ENCODE peak calls at places on chromosome 4, in four cellular contexts. One of them, this sample, is unnamed. For H3K9me3, the result is how much of the 10 kb centered on the place peaks cover.

GRCh38 chr4:6336166-6336565 is 66.5 kb downstream of the WFS1 start:
- DNase-seq in lower lobe of right lung: peak
- DNase-seq in CD8-positive, alpha-beta memory T cell: no peak
- DNase-seq in K562: no peak
- DNase-seq in this sample: no peak

GRCh38 chr4:23768541-23768940 is 121.3 kb downstream of the PPARGC1A start:
- DNase-seq in lower lobe of right lung: no peak
- DNase-seq in CD8-positive, alpha-beta memory T cell: no peak
- DNase-seq in K562: no peak
- DNase-seq in this sample: no peak

GRCh38 chr4:70178075-70178660 is 17.4 kb upstream of the ODAM start:
- DNase-seq in CD8-positive, alpha-beta memory T cell: no peak
- DNase-seq in lower lobe of right lung: no peak
- DNase-seq in K562: no peak
- DNase-seq in this sample: no peak

GRCh38 chr4:102849579-102850104 is 19.1 kb upstream of the CISD2 start:
- DNase-seq in CD8-positive, alpha-beta memory T cell: no peak
- DNase-seq in K562: no peak
- DNase-seq in lower lobe of right lung: no peak
- DNase-seq in this sample: no peak

GRCh38 chr4:6762244-6762615 is 20.3 kb upstream of the KIAA0232 start:
- DNase-seq in lower lobe of right lung: peak
- DNase-seq in K562: no peak
- DNase-seq in CD8-positive, alpha-beta memory T cell: no peak
- DNase-seq in this sample: no peak

GRCh38 chr4:132332932-132333722 is 816.0 kb upstream of the PCDH10 start:
- DNase-seq in K562: peak
- DNase-seq in lower lobe of right lung: no peak
- DNase-seq in CD8-positive, alpha-beta memory T cell: no peak
- DNase-seq in this sample: no peak

GRCh38 chr4:185693548-185694215 is 118.3 kb downstream of the SORBS2 start:
- DNase-seq in CD8-positive, alpha-beta memory T cell: no peak
- DNase-seq in K562: no peak
- DNase-seq in lower lobe of right lung: no peak
- DNase-seq in this sample: no peak

GRCh38 chr4:13844740-13845139 is 217.2 kb upstream of the BOD1L1 start:
- DNase-seq in K562: no peak
- DNase-seq in CD8-positive, alpha-beta memory T cell: no peak
- DNase-seq in lower lobe of right lung: no peak
- DNase-seq in this sample: no peak

GRCh38 chr4:179200681-179201080 is 1758.4 kb upstream of the AGA start:
- DNase-seq in CD8-positive, alpha-beta memory T cell: no peak
- DNase-seq in lower lobe of right lung: no peak
- DNase-seq in K562: no peak
- DNase-seq in this sample: no peak

GRCh38 chr4:148112231-148112982 is 329.8 kb downstream of the NR3C2 start:
- DNase-seq in lower lobe of right lung: no peak
- DNase-seq in K562: no peak
- DNase-seq in CD8-positive, alpha-beta memory T cell: no peak
- DNase-seq in this sample: no peak

GRCh38 chr4:69984030-69984443 is 11.7 kb upstream of the STATH start:
- DNase-seq in K562: no peak
- DNase-seq in CD8-positive, alpha-beta memory T cell: no peak
- DNase-seq in lower lobe of right lung: no peak
- DNase-seq in this sample: no peak

GRCh38 chr4:126776361-126776760 is 856.4 kb upstream of the INTU start:
- DNase-seq in lower lobe of right lung: no peak
- DNase-seq in K562: peak
- DNase-seq in CD8-positive, alpha-beta memory T cell: no peak
- DNase-seq in this sample: no peak

GRCh38 chr4:57023104-57023503 is 44.4 kb downstream of the POLR2B start:
- DNase-seq in lower lobe of right lung: no peak
- DNase-seq in K562: no peak
- DNase-seq in CD8-positive, alpha-beta memory T cell: no peak
- DNase-seq in this sample: no peak

GRCh38 chr4:99811850-99812249 is 4.8 kb upstream of the DAPP1 start:
- DNase-seq in lower lobe of right lung: no peak
- DNase-seq in K562: peak
- DNase-seq in CD8-positive, alpha-beta memory T cell: peak
- DNase-seq in this sample: no peak

GRCh38 chr4:76748649-76749048 is 149.3 kb downstream of the SOWAHB start:
- DNase-seq in lower lobe of right lung: no peak
- DNase-seq in K562: peak
- DNase-seq in CD8-positive, alpha-beta memory T cell: no peak
- DNase-seq in this sample: no peak

GRCh38 chr4:142631836-142632235 is 214.3 kb downstream of the INPP4B start:
- DNase-seq in lower lobe of right lung: no peak
- DNase-seq in CD8-positive, alpha-beta memory T cell: no peak
- DNase-seq in K562: no peak
- DNase-seq in this sample: no peak
- H3K9me3 ChIP-seq in lower lobe of right lung: under half
- H3K9me3 ChIP-seq in CD8-positive, alpha-beta memory T cell: under half
- H3K9me3 ChIP-seq in K562: under half
- H3K9me3 ChIP-seq in this sample: under half

GRCh38 chr4:116016201-116016600 is 902.8 kb upstream of the NDST4 start:
- DNase-seq in K562: no peak
- DNase-seq in CD8-positive, alpha-beta memory T cell: no peak
- DNase-seq in lower lobe of right lung: peak
- DNase-seq in this sample: no peak

GRCh38 chr4:116018831-116019230 is 905.4 kb upstream of the NDST4 start:
- DNase-seq in CD8-positive, alpha-beta memory T cell: no peak
- DNase-seq in K562: no peak
- DNase-seq in lower lobe of right lung: no peak
- DNase-seq in this sample: no peak

GRCh38 chr4:116015549-116015948 is 902.1 kb upstream of the NDST4 start:
- DNase-seq in CD8-positive, alpha-beta memory T cell: no peak
- DNase-seq in lower lobe of right lung: no peak
- DNase-seq in K562: no peak
- DNase-seq in this sample: no peak

GRCh38 chr4:116023049-116023448 is 909.6 kb upstream of the NDST4 start:
- DNase-seq in CD8-positive, alpha-beta memory T cell: no peak
- DNase-seq in lower lobe of right lung: no peak
- DNase-seq in K562: no peak
- DNase-seq in this sample: no peak

GRCh38 chr4:116020141-116020722 is 906.8 kb upstream of the NDST4 start:
- DNase-seq in K562: no peak
- DNase-seq in CD8-positive, alpha-beta memory T cell: no peak
- DNase-seq in lower lobe of right lung: no peak
- DNase-seq in this sample: no peak
- H3K9me3 ChIP-seq in K562: under half
- H3K9me3 ChIP-seq in CD8-positive, alpha-beta memory T cell: under half
- H3K9me3 ChIP-seq in lower lobe of right lung: under half
- H3K9me3 ChIP-seq in this sample: under half

DNA sequence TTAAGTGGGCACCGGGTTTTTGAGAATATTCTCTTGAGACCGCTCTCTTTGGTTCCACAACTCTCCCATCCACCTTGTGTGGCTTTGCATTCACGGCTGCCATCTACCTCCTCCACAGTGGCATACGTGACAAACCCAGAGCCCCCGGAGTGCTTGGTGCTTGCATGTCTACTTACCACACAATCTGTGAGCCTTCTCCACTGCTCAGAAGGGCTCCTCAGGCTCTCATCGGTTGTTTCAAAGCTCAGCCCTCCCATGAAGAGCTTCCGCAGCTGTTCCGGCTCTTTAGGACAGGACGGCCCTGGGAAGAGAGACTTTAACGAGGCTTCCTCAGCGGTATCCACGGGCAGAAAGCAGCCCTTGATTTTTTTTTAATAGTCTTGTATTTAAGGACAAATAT is 167.6 kb upstream of the ANK2 start:
- DNase-seq in CD8-positive, alpha-beta memory T cell: no peak
- DNase-seq in lower lobe of right lung: no peak
- DNase-seq in K562: no peak
- DNase-seq in this sample: no peak
- H3K9me3 ChIP-seq in CD8-positive, alpha-beta memory T cell: under half
- H3K9me3 ChIP-seq in lower lobe of right lung: under half
- H3K9me3 ChIP-seq in K562: under half
- H3K9me3 ChIP-seq in this sample: under half

GRCh38 chr4:22493523-22493922 is 22.3 kb downstream of the ADGRA3 start:
- DNase-seq in lower lobe of right lung: no peak
- DNase-seq in K562: no peak
- DNase-seq in CD8-positive, alpha-beta memory T cell: no peak
- DNase-seq in this sample: no peak
- H3K9me3 ChIP-seq in lower lobe of right lung: under half
- H3K9me3 ChIP-seq in K562: under half
- H3K9me3 ChIP-seq in CD8-positive, alpha-beta memory T cell: under half
- H3K9me3 ChIP-seq in this sample: under half

DNA sequence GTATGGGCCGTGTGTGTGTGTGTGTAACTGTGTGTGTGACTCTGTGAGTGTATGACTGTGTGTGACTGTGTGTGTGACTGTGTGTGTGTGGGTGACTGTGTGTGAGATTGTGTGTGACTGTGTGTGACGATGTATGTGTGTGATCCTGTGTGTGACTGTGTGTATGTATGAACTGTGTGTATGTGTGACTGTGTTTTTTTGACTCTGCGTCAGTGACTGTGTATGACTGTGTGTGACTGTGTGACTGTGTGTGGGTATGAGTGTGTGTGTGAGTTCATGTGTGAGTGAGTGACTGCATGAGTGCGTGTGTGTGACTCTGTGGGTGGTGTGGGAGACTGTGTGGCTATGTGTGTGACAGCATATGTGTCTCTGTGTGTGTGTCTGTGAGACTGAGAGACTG is 81.8 kb downstream of the ZNF718 start:
- DNase-seq in lower lobe of right lung: no peak
- DNase-seq in K562: no peak
- DNase-seq in CD8-positive, alpha-beta memory T cell: no peak
- DNase-seq in this sample: no peak
- H3K9me3 ChIP-seq in lower lobe of right lung: under half
- H3K9me3 ChIP-seq in K562: under half
- H3K9me3 ChIP-seq in CD8-positive, alpha-beta memory T cell: under half
- H3K9me3 ChIP-seq in this sample: under half

GRCh38 chr4:110613710-110614109 is 9.2 kb downstream of the PITX2 start:
- DNase-seq in K562: no peak
- DNase-seq in CD8-positive, alpha-beta memory T cell: no peak
- DNase-seq in lower lobe of right lung: no peak
- DNase-seq in this sample: no peak
- H3K9me3 ChIP-seq in K562: under half
- H3K9me3 ChIP-seq in CD8-positive, alpha-beta memory T cell: under half
- H3K9me3 ChIP-seq in lower lobe of right lung: under half
- H3K9me3 ChIP-seq in this sample: under half

This sample was measured in T-helper 17 cell.